ENCODE peak calls at places on chromosomes 3 and 15, in ten cellular contexts. G, P, I, B, X, V, A, T, D and R are unnamed samples.

GRCh38 chr3:86961297-86961696 is 29.7 kb downstream of the VGLL3 start:
- DNase-seq in I (no peak), D (no peak), P (no peak), B (no peak), G (no peak), A (no peak), X (no peak), T (no peak), V (no peak), R (no peak)

GRCh38 chr15:99105516-99106341 is 849 bp downstream of the SYNM start:
- DNase-seq in T (no peak), X (no peak), D (no peak), I (peak; percentile 79), P (no peak), A (no peak), B (peak; percentile 33), G (peak; percentile 68), V (no peak), R (no peak)

GRCh38 chr3:21621396-21621695 is 129.7 kb downstream of the ZNF385D start:
- DNase-seq in B (no peak), D (no peak), P (no peak), V (no peak), X (no peak), G (no peak), I (no peak), A (no peak), T (no peak), R (no peak)

GRCh38 chr15:83462953-83463433 is 15.9 kb downstream of the SH3GL3 start:
- DNase-seq in V (no peak), A (no peak), X (peak; percentile 66), B (no peak), T (no peak), I (no peak), G (no peak), D (no peak), P (no peak), R (no peak)

GRCh38 chr3:177224406-177224805 is 27.1 kb upstream of the TBL1XR1 start:
- DNase-seq in V (no peak), A (no peak), T (no peak), X (no peak), P (no peak), B (no peak), I (no peak), G (no peak), D (no peak), R (no peak)

GRCh38 chr3:189143321-189143720 is 28.4 kb upstream of the TPRG1 start:
- DNase-seq in X (no peak), I (no peak), P (no peak), B (no peak), D (no peak), G (no peak), T (no peak), A (no peak), V (no peak), R (no peak)

GRCh38 chr3:126292318-126293070 is 64.7 kb downstream of the KLF15 start:
- DNase-seq in V (no peak), B (no peak), D (peak; percentile 70), T (no peak), P (no peak), X (no peak), G (no peak), I (no peak), A (no peak), R (no peak)

GRCh38 chr15:90184119-90184785 is 16.9 kb upstream of the SEMA4B start:
- DNase-seq in V (peak; percentile 70), X (peak; percentile 93), A (peak; percentile 84), P (peak; percentile 94), G (no peak), T (peak; percentile 71), B (peak; percentile 91), I (peak; percentile 96), D (no peak), R (peak; percentile 85)

GRCh38 chr3:194686816-194687637 is 1.3 kb downstream of the FAM43A start:
- DNase-seq in B (peak; percentile 36), V (no peak), G (peak; percentile 44), D (no peak), I (peak; percentile 81), T (no peak), X (no peak), P (no peak), A (peak; percentile 22), R (no peak)

GRCh38 chr3:66037330-66037985 is 1.3 kb downstream of the MAGI1 start:
- DNase-seq in X (peak; percentile 7), P (peak; percentile 61), T (no peak), D (no peak), B (peak; percentile 60), I (peak; percentile 71), G (peak; percentile 62), V (no peak), A (peak; percentile 57), R (peak; percentile 61)

GRCh38 chr3:197003461-197004385 is 25.9 kb downstream of the MELTF start:
- DNase-seq in X (no peak), P (peak; percentile 43), D (no peak), G (no peak), B (peak; percentile 44), A (peak; percentile 36), I (no peak), T (no peak), V (peak; percentile 69), R (peak; percentile 47)

GRCh38 chr15:41235929-41236328 is 4.9 kb downstream of the CHP1 start:
- DNase-seq in T (no peak), G (no peak), A (no peak), B (no peak), I (no peak), V (no peak), D (no peak), X (no peak), P (no peak), R (no peak)

GRCh38 chr3:123289336-123290106 is 87.8 kb downstream of the SEC22A start:
- DNase-seq in T (no peak), B (peak; percentile 16), P (no peak), G (no peak), V (no peak), X (no peak), A (peak; percentile 11), I (peak; percentile 58), D (peak; percentile 68), R (no peak)

DNA sequence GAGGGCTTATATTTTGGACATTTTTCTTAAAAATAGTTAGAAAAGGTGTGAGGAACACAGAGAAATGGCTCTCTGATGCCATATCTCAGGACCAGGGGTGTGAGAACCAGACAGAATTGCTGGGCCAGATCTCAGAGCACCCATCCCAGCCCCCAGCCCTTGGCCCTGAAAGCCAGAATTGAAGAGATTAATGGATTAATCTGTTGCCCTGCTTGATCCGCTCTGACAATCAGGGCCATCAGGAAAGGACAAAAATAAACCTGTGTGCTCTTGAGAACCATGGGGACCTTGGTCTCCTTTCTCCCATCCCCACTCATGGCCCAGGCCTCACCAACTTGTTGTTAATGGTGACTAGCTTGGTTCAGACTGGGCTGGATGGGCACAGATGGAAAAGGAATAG is 113.5 kb downstream of the CADPS start:
- DNase-seq in P (no peak), G (no peak), I (no peak), V (no peak), T (no peak), X (no peak), A (no peak), B (no peak), D (no peak), R (no peak)
- H3K4me1 ChIP-seq in P (no peaks in the 10 kb centered on the region), G (no peaks in the 10 kb centered on the region), I (no peaks in the 10 kb centered on the region), V (no peaks in the 10 kb centered on the region), T (no peaks in the 10 kb centered on the region), X (no peaks in the 10 kb centered on the region), A (no peaks in the 10 kb centered on the region), B (no peaks in the 10 kb centered on the region), D (no peaks in the 10 kb centered on the region), R (no peaks in the 10 kb centered on the region)

GRCh38 chr15:81098884-81099601 is 35.0 kb upstream of the CFAP161 start:
- DNase-seq in X (peak; percentile 88), D (peak; percentile 91), T (no peak), A (peak; percentile 53), G (peak; percentile 66), I (peak; percentile 68), B (no peak), V (no peak), P (no peak), R (no peak)
- TF ChIP-seq POLR2A in X (peak; percentile 41), D (no peak), T (no peak), A (no peak), G (no peak), I (no peak), B (no peak), V (no peak), P (no peak), R (no peak)

GRCh38 chr15:75200765-75201608 is 695 bp upstream of the C15orf39 start:
- DNase-seq in X (peak; percentile 50), T (peak; percentile 44), D (no peak), I (peak; percentile 78), V (no peak), A (peak; percentile 86), B (peak; percentile 73), G (peak; percentile 66), P (peak; percentile 43), R (peak; percentile 85)
- TF ChIP-seq POLR2AphosphoS5 in X (no peak), T (peak; percentile 70), D (no peak), I (no peak), V (no peak), A (peak; percentile 10), B (no peak), G (no peak), P (no peak), R (no peak)

GRCh38 chr3:16481570-16481897 is 32.0 kb downstream of the RFTN1 start:
- DNase-seq in X (no peak), V (no peak), P (no peak), B (no peak), D (no peak), A (no peak), G (no peak), T (no peak), I (no peak), R (no peak)

GRCh38 chr3:16484216-16484615 is 29.3 kb downstream of the RFTN1 start:
- DNase-seq in D (no peak), X (no peak), T (no peak), I (peak; percentile 85), B (peak; percentile 40), V (no peak), G (peak; percentile 91), A (no peak), P (no peak), R (peak; percentile 48)

GRCh38 chr3:16480861-16481569 is 32.5 kb downstream of the RFTN1 start:
- DNase-seq in T (no peak), X (no peak), A (no peak), V (no peak), P (no peak), B (no peak), D (no peak), I (no peak), G (peak; percentile 87), R (no peak)

GRCh38 chr3:16482770-16483531 is 30.5 kb downstream of the RFTN1 start:
- DNase-seq in A (peak; percentile 79), V (no peak), X (no peak), I (no peak), D (no peak), G (no peak), P (no peak), T (no peak), B (no peak), R (no peak)

DNA sequence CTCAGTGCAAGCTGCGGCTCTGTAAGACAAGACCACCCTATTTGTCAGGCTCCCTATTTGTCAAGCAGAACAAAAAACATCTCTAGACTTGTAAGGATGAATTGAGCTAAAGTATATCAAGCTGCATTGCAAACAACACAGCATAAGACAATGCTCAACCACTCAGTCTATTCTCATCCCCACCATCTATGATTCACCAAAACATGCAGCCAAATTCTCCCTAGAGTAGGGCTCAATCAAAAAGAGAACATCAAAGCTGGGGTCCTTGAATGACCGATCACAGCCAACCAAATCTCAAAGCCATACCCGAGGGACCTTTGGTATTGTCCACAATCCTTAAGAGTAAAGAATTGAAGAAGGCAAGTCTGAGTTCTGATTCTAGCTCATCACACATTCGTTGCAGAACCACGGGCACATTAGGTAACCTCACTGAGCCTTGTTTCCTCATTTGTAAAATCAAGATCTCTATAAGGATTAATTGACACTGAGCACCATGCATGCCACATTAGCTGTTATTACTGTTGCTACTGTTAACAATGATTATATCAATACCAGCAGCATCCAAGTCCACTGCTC is 31.2 kb downstream of the RFTN1 start:
- DNase-seq in D (no peak), V (no peak), T (no peak), A (no peak), P (no peak), X (no peak), I (no peak), B (no peak), G (no peak), R (no peak)
- H3K4me1 ChIP-seq in D (peaks cover 43% of the 10 kb centered on the region), V (peaks cover 18% of the 10 kb centered on the region), T (no peaks in the 10 kb centered on the region), A (peaks cover 62% of the 10 kb centered on the region), P (no peaks in the 10 kb centered on the region), X (no peaks in the 10 kb centered on the region), I (peaks cover 9% of the 10 kb centered on the region), B (peaks cover 30% of the 10 kb centered on the region), G (peaks cover 65% of the 10 kb centered on the region), R (no peaks in the 10 kb centered on the region)